ENCODE peak calls at places on chromosomes 7 and 10, in ten cellular contexts. X is CD8-positive, alpha-beta T cell; N is endothelial cell; A is left ventricle myocardium inferior; U is progenitor cell of endocrine pancreas; M is IMR-90; C is lower lobe of right lung; E is activated CD8-positive, alpha-beta T cell treated with anti-CD3 and anti-CD28 coated beads for 36 hours; F is mesothelial cell of epicardium; H is epithelial cell of esophagus. Q is an unnamed sample.
A peak's percentile ranks its signal among the peaks of the same experiment; 100 is the strongest.

GRCh38 chr10:44202952-44203351 is 181.9 kb downstream of the CXCL12 start:
- DNase-seq in X (no peak), N (no peak), A (no peak), U (no peak), M (no peak), C (no peak), E (no peak), F (no peak), H (no peak), Q (no peak)

GRCh38 chr10:4651404-4652037 is 174.5 kb upstream of the AKR1E2 start:
- DNase-seq in X (no peak), N (no peak), A (no peak), U (no peak), M (no peak), C (no peak), E (peak; percentile 31), F (no peak), H (peak; percentile 62), Q (no peak)

GRCh38 chr10:95264227-95265051 is 26.4 kb downstream of the PDLIM1 start:
- DNase-seq in X (no peak), N (no peak), A (no peak), U (no peak), M (no peak), C (no peak), E (no peak), F (no peak), H (peak; percentile 96), Q (peak; percentile 42)

GRCh38 chr7:67716729-67717128 is 720.1 kb downstream of the TYW1 start:
- DNase-seq in X (no peak), N (no peak), A (no peak), U (no peak), M (no peak), C (no peak), E (no peak), F (no peak), H (no peak), Q (no peak)

GRCh38 chr10:79055892-79056291 is 12.9 kb upstream of the ZMIZ1 start:
- DNase-seq in X (no peak), N (no peak), A (no peak), U (no peak), M (no peak), C (peak; percentile 17), E (no peak), F (no peak), H (no peak), Q (no peak)

GRCh38 chr7:110442386-110442837 is 648.5 kb upstream of the LRRN3 start:
- DNase-seq in X (no peak), N (peak; percentile 71), A (no peak), U (no peak), M (peak; percentile 37), C (no peak), E (peak; percentile 42), F (no peak), H (peak; percentile 74), Q (no peak)

GRCh38 chr10:84329986-84330651 is 1.7 kb downstream of the CCSER2 start:
- DNase-seq in X (no peak), N (no peak), A (no peak), U (no peak), M (no peak), C (no peak), E (peak; percentile 26), F (no peak), H (no peak), Q (no peak)

GRCh38 chr10:35913628-35914027 is 271.5 kb upstream of the FZD8 start:
- DNase-seq in X (no peak), N (no peak), A (no peak), U (no peak), M (peak; percentile 81), C (no peak), E (no peak), F (no peak), H (peak; percentile 82), Q (no peak)

GRCh38 chr10:14820010-14820774 is 17.6 kb downstream of the CDNF start:
- DNase-seq in X (no peak), N (no peak), A (no peak), U (no peak), M (peak; percentile 95), C (no peak), E (no peak), F (no peak), H (peak; percentile 48), Q (no peak)

GRCh38 chr10:116538461-116538860 is 7.3 kb upstream of the PNLIP start:
- DNase-seq in X (no peak), N (no peak), A (no peak), U (no peak), M (peak; percentile 7), C (no peak), E (no peak), F (no peak), H (peak; percentile 75), Q (no peak)

GRCh38 chr7:7662527-7662926 is 22.0 kb downstream of the UMAD1 start:
- DNase-seq in X (no peak), N (peak; percentile 33), A (no peak), U (no peak), M (peak; percentile 34), C (no peak), E (no peak), F (no peak), H (peak; percentile 21), Q (no peak)
- TF ChIP-seq CTCF in X (no peak), N (peak; percentile 24), A (peak; percentile 49), U (peak; percentile 43), M (peak; percentile 55), C (no peak), E (no peak), F (peak; percentile 26), H (peak; percentile 43), Q (peak; percentile 58)

GRCh38 chr10:131891196-131891928 is 9.4 kb upstream of the PPP2R2D start:
- DNase-seq in X (no peak), N (peak; percentile 41), A (no peak), U (no peak), M (peak; percentile 8), C (no peak), E (no peak), F (no peak), H (peak; percentile 36), Q (no peak)
- TF ChIP-seq CTCF in X (no peak), N (no peak), A (no peak), U (peak; percentile 40), M (peak; percentile 25), C (no peak), E (no peak), F (no peak), H (peak; percentile 33), Q (peak; percentile 38)

GRCh38 chr10:133096616-133097269 is 9.0 kb downstream of the ADGRA1 start:
- DNase-seq in X (no peak), N (no peak), A (no peak), U (no peak), M (no peak), C (no peak), E (peak; percentile 66), F (no peak), H (no peak), Q (no peak)
- TF ChIP-seq CTCF in X (no peak), N (no peak), A (no peak), U (no peak), M (no peak), C (no peak), E (peak; percentile 26), F (no peak), H (no peak), Q (no peak)

GRCh38 chr10:104326991-104327610 is 11.2 kb downstream of the ITPRIP start:
- DNase-seq in X (no peak), N (no peak), A (no peak), U (no peak), M (no peak), C (no peak), E (no peak), F (no peak), H (no peak), Q (no peak)

GRCh38 chr10:104327745-104328635 is 10.3 kb downstream of the ITPRIP start:
- DNase-seq in X (no peak), N (peak; percentile 37), A (no peak), U (no peak), M (peak; percentile 89), C (peak; percentile 57), E (no peak), F (no peak), H (peak; percentile 84), Q (no peak)

GRCh38 chr10:104323721-104324686 is 14.3 kb downstream of the ITPRIP start:
- DNase-seq in X (no peak), N (no peak), A (no peak), U (no peak), M (no peak), C (peak; percentile 86), E (no peak), F (no peak), H (no peak), Q (no peak)

GRCh38 chr10:104324931-104325330 is 13.3 kb downstream of the ITPRIP start:
- DNase-seq in X (no peak), N (no peak), A (no peak), U (no peak), M (no peak), C (no peak), E (no peak), F (no peak), H (no peak), Q (no peak)

GRCh38 chr10:104325436-104326430 is 12.5 kb downstream of the ITPRIP start:
- DNase-seq in X (no peak), N (no peak), A (peak; percentile 66), U (no peak), M (no peak), C (peak; percentile 76), E (no peak), F (no peak), H (no peak), Q (no peak)
- TF ChIP-seq CTCF in X (no peak), N (no peak), A (no peak), U (no peak), M (no peak), C (no peak), E (no peak), F (no peak), H (no peak), Q (no peak)

DNA sequence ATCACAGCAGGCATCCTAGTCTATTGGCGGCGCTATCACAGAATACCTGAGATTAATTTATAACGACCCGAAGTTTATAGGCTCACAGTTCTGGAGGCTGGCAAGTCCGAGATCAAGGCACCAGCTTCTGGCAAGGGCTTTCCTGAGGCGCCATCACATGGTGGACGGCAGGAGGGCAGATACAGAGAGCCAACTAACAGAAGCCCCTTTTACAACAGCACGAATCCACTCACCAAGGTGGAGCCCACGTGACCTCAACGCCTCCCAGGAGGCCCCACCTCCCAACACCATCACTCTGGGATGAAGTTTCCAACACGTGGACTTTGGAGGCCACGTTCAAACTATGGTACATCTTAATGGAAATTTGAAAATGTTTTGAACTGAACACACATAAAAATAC is 255.3 kb downstream of the ELFN1 start:
- DNase-seq in X (no peak), N (no peak), A (no peak), U (no peak), M (no peak), C (peak; percentile 38), E (peak; percentile 50), F (no peak), H (no peak), Q (no peak)
- TF ChIP-seq CTCF in X (no peak), N (no peak), A (no peak), U (no peak), M (peak; percentile 28), C (no peak), E (peak; percentile 27), F (no peak), H (no peak), Q (no peak)

DNA sequence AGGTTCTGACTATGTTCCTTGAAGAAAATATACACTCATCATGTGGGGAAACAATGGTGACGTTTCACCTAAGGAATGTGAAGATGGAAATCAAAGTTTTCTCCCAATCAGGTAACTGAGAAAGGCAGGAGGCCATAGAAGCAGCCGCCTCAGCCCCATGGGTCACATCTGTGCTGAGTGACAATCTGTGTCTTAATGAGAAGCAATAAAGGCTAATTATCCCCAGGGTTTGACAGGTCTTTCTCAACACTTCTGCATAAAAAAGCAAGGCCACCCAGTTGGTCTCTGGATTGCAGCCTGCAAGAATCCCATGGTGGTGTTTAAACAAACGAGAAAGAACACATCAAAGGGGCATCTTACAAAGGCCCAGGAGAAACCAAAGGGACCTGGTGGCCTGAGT is 91.1 kb upstream of the TNS3 start:
- DNase-seq in X (no peak), N (no peak), A (no peak), U (no peak), M (no peak), C (no peak), E (no peak), F (no peak), H (peak; percentile 22), Q (no peak)
- TF ChIP-seq CTCF in X (no peak), N (no peak), A (no peak), U (no peak), M (no peak), C (no peak), E (no peak), F (no peak), H (no peak), Q (no peak)

Q was measured in type B pancreatic cell.